ENCODE peak calls at places on chromosomes 13 and 19, in ten cellular contexts. Q is tibial nerve, C is NB4, Z is uterus, D is spleen, T is transverse colon, Y is ovary, N is Peyer's patch, O is adrenal gland, L is body of pancreas. H is an unnamed sample.

GRCh38 chr13:49635599-49636433 is 7.5 kb downstream of the ARL11 start:
- DNase-seq in Z (no peak), Q (peak; percentile 19), D (no peak), O (peak; percentile 68), T (no peak), N (no peak), Y (peak; percentile 43), C (no peak), L (no peak), H (no peak)

GRCh38 chr13:36418022-36418805 is 14.1 kb upstream of the CCNA1 start:
- DNase-seq in Q (no peak), N (no peak), T (no peak), O (no peak), L (no peak), Y (no peak), Z (no peak), D (no peak), C (peak; percentile 97), H (no peak)

GRCh38 chr13:47433461-47434005 is 536.7 kb upstream of the HTR2A start:
- DNase-seq in O (no peak), C (no peak), L (no peak), Y (no peak), N (no peak), D (no peak), T (no peak), Q (no peak), Z (no peak), H (no peak)

GRCh38 chr19:28377077-28377476 is 835.9 kb downstream of the UQCRFS1 start:
- DNase-seq in Z (no peak), L (no peak), C (no peak), N (no peak), Y (no peak), O (no peak), T (no peak), Q (no peak), D (no peak), H (no peak)

GRCh38 chr13:50094615-50095293 is 79.5 kb downstream of the KCNRG start:
- DNase-seq in T (no peak), Y (no peak), Z (no peak), O (no peak), N (no peak), L (no peak), Q (no peak), D (no peak), C (no peak), H (no peak)

GRCh38 chr13:36616706-36617105 is 57.1 kb upstream of the SERTM1 start:
- DNase-seq in T (no peak), O (no peak), C (no peak), Y (no peak), D (no peak), N (no peak), Q (no peak), L (no peak), Z (no peak), H (no peak)

GRCh38 chr19:5485286-5485636 is 30.0 kb downstream of the ZNRF4 start:
- DNase-seq in Q (no peak), Z (no peak), C (no peak), L (no peak), O (no peak), D (no peak), Y (no peak), N (no peak), T (no peak), H (no peak)

GRCh38 chr13:65605386-65605785 is 1624.8 kb downstream of the PCDH9 start:
- DNase-seq in L (no peak), C (no peak), Z (no peak), O (no peak), T (no peak), D (no peak), Q (no peak), Y (no peak), N (no peak), H (no peak)

GRCh38 chr19:13401388-13401787 is 104.9 kb downstream of the CACNA1A start:
- DNase-seq in Y (no peak), O (no peak), L (no peak), N (no peak), T (no peak), D (no peak), Q (no peak), C (peak; percentile 16), Z (no peak), H (no peak)

GRCh38 chr19:48760514-48761221 is 5.3 kb downstream of the FGF21 start:
- DNase-seq in Y (no peak), N (no peak), C (peak; percentile 66), O (no peak), T (no peak), D (no peak), Z (no peak), Q (no peak), L (no peak), H (no peak)

GRCh38 chr19:3670258-3670795 is 29.9 kb downstream of the PIP5K1C start:
- DNase-seq in D (no peak), Q (peak; percentile 87), Z (peak; percentile 91), T (peak; percentile 68), O (peak; percentile 64), Y (peak; percentile 83), N (no peak), L (no peak), C (no peak), H (peak; percentile 59)

GRCh38 chr19:17601683-17602082 is 46.2 kb downstream of the COLGALT1 start:
- DNase-seq in Y (no peak), D (no peak), C (no peak), Q (no peak), N (no peak), T (no peak), Z (no peak), L (no peak), O (no peak), H (no peak)
- H3K4me3 ChIP-seq in Y (no peak overlapping the region), D (no peak overlapping the region), C (no peak overlapping the region), Q (no peak overlapping the region), N (no peak overlapping the region), T (no peak overlapping the region), Z (no peak overlapping the region), L (no peak overlapping the region), O (no peak overlapping the region), H (no peak overlapping the region)

GRCh38 chr19:729564-730381 is 21.0 kb downstream of the PALM start:
- DNase-seq in O (no peak), C (no peak), T (no peak), Q (no peak), D (no peak), Z (no peak), N (no peak), Y (peak; percentile 12), L (no peak), H (no peak)
- TF ChIP-seq CTCF in O (no peak), C (no peak), T (no peak), Q (no peak), D (no peak), Z (no peak), N (no peak), Y (no peak), L (no peak), H (no peak)

GRCh38 chr13:89803839-89804238 is 1543.6 kb upstream of the MIR17HG start:
- DNase-seq in Y (no peak), D (no peak), N (no peak), Z (no peak), C (no peak), O (no peak), T (no peak), Q (no peak), L (no peak), H (no peak)
- TF ChIP-seq POLR2A in Y (no peak), D (no peak), N (no peak), Z (no peak), C (no peak), O (no peak), T (no peak), Q (no peak), L (no peak), H (no peak)

GRCh38 chr13:29901714-29902631 is 51.6 kb upstream of the UBL3 start:
- DNase-seq in C (peak; percentile 15), Y (no peak), N (no peak), D (no peak), Z (peak; percentile 32), T (peak; percentile 49), Q (peak; percentile 33), O (peak; percentile 34), L (no peak), H (peak; percentile 84)
- H3K4me3 ChIP-seq in C (no peak overlapping the region), Y (no peak overlapping the region), N (peak overlapping the region; percentile 15), D (no peak overlapping the region), Z (no peak overlapping the region), T (no peak overlapping the region), Q (no peak overlapping the region), O (no peak overlapping the region), L (no peak overlapping the region), H (no peak overlapping the region)

GRCh38 chr13:23902975-23903905 is 5.9 kb upstream of the C1QTNF9B start:
- DNase-seq in Q (no peak), L (no peak), C (no peak), T (no peak), D (no peak), Y (no peak), Z (no peak), N (no peak), O (no peak), H (no peak)

GRCh38 chr13:23898101-23898500 is 799 bp upstream of the C1QTNF9B start:
- DNase-seq in Q (no peak), D (no peak), Z (no peak), N (no peak), O (no peak), T (peak; percentile 19), C (no peak), Y (peak; percentile 75), L (no peak), H (no peak)

GRCh38 chr13:23903906-23904280 is 6.6 kb upstream of the C1QTNF9B start:
- DNase-seq in Y (no peak), C (no peak), N (no peak), L (no peak), Q (no peak), Z (no peak), T (no peak), D (no peak), O (no peak), H (no peak)

GRCh38 chr13:23901365-23901764 is 4.1 kb upstream of the C1QTNF9B start:
- DNase-seq in N (no peak), Z (no peak), O (no peak), D (no peak), T (no peak), Q (no peak), L (no peak), C (no peak), Y (no peak), H (no peak)

DNA sequence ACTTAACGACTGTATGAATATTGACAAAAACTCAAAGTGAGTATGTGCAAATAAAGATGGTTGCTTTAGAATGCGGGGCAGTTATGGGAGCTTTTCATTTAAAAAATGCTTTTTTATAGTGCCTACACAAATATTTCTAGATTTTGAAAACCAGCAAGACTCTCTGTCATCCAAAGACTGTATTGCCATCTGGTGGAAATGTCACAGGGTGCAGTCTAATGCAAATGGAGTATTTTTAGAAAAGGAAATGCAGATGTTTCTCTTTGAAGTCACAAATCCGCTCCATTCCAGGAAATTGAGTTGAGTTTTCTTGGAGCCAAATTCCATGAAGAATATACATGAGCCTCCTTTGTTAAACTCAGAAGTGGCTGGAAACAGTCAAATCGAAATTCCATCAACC is 2.3 kb upstream of the C1QTNF9B start:
- DNase-seq in O (peak; percentile 52), Q (peak; percentile 62), Y (no peak), Z (no peak), N (no peak), D (no peak), L (no peak), C (peak; percentile 20), T (no peak), H (no peak)
- TF ChIP-seq CTCF in O (peak; percentile 23), Q (no peak), Y (no peak), Z (no peak), N (peak; percentile 61), D (peak; percentile 55), L (peak; percentile 44), C (peak; percentile 40), T (peak; percentile 9), H (no peak)

GRCh38 chr19:35729763-35730162 is 12.0 kb downstream of the KMT2B start:
- DNase-seq in Y (no peak), Q (no peak), T (no peak), L (no peak), Z (no peak), O (peak; percentile 21), N (no peak), C (no peak), D (no peak), H (no peak)
- TF ChIP-seq POLR2A in Y (no peak), Q (no peak), T (no peak), L (no peak), Z (no peak), O (no peak), N (no peak), C (no peak), D (no peak), H (no peak)